ENCODE peak calls at places on chromosomes 5 and 9, in five cellular contexts. One of them, this sample, is unnamed.

GRCh38 chr5:168670881-168671575 is 91.9 kb upstream of the PANK3 start:
- DNase-seq in hepatocyte: no peak
- DNase-seq in transverse colon: no peak
- DNase-seq in tibial nerve: no peak
- DNase-seq in PC-9: no peak
- DNase-seq in this sample: no peak

GRCh38 chr5:30581198-30581925 is 612.1 kb upstream of the CDH6 start:
- DNase-seq in PC-9: no peak
- DNase-seq in tibial nerve: no peak
- DNase-seq in hepatocyte: no peak
- DNase-seq in transverse colon: no peak
- DNase-seq in this sample: no peak

GRCh38 chr9:76634356-76635054 is 129.7 kb upstream of the PCA3 start:
- DNase-seq in PC-9: no peak
- DNase-seq in tibial nerve: no peak
- DNase-seq in hepatocyte: peak
- DNase-seq in transverse colon: no peak
- DNase-seq in this sample: no peak

GRCh38 chr5:74372502-74373445 is 267.8 kb downstream of the ENC1 start:
- DNase-seq in PC-9: no peak
- DNase-seq in tibial nerve: no peak
- DNase-seq in transverse colon: no peak
- DNase-seq in hepatocyte: no peak
- DNase-seq in this sample: no peak

GRCh38 chr9:137748311-137748710 is 129.3 kb upstream of the CACNA1B start:
- DNase-seq in tibial nerve: no peak
- DNase-seq in hepatocyte: no peak
- DNase-seq in transverse colon: no peak
- DNase-seq in PC-9: no peak
- DNase-seq in this sample: no peak

GRCh38 chr9:98881836-98882568 is 61.7 kb upstream of the COL15A1 start:
- DNase-seq in transverse colon: no peak
- DNase-seq in PC-9: no peak
- DNase-seq in tibial nerve: no peak
- DNase-seq in hepatocyte: no peak
- DNase-seq in this sample: no peak

GRCh38 chr9:124282442-124283231 is 24.9 kb downstream of the NEK6 start:
- DNase-seq in PC-9: no peak
- DNase-seq in transverse colon: peak
- DNase-seq in hepatocyte: peak
- DNase-seq in tibial nerve: peak
- DNase-seq in this sample: peak

GRCh38 chr9:114434878-114435311 is 47.1 kb upstream of the AKNA start:
- DNase-seq in hepatocyte: peak
- DNase-seq in tibial nerve: no peak
- DNase-seq in transverse colon: no peak
- DNase-seq in PC-9: peak
- DNase-seq in this sample: no peak

GRCh38 chr9:127917603-127918002 is 762 bp upstream of the ST6GALNAC4 start:
- DNase-seq in tibial nerve: no peak
- DNase-seq in transverse colon: peak
- DNase-seq in PC-9: no peak
- DNase-seq in hepatocyte: no peak
- DNase-seq in this sample: no peak

GRCh38 chr9:3676766-3677165 is 151.0 kb upstream of the RFX3 start:
- DNase-seq in PC-9: no peak
- DNase-seq in hepatocyte: no peak
- DNase-seq in tibial nerve: no peak
- DNase-seq in transverse colon: no peak
- DNase-seq in this sample: no peak

GRCh38 chr5:143052967-143053682 is 282.9 kb downstream of the ARHGAP26 start:
- DNase-seq in PC-9: no peak
- DNase-seq in tibial nerve: no peak
- DNase-seq in transverse colon: no peak
- DNase-seq in hepatocyte: no peak
- DNase-seq in this sample: no peak

GRCh38 chr5:178667109-178667508 is 40.3 kb upstream of the CLK4 start:
- DNase-seq in PC-9: no peak
- DNase-seq in transverse colon: no peak
- DNase-seq in hepatocyte: peak
- DNase-seq in tibial nerve: no peak
- DNase-seq in this sample: no peak

GRCh38 chr5:158843305-158843704 is 256.4 kb downstream of the EBF1 start:
- DNase-seq in hepatocyte: no peak
- DNase-seq in PC-9: no peak
- DNase-seq in tibial nerve: no peak
- DNase-seq in transverse colon: no peak
- DNase-seq in this sample: no peak

GRCh38 chr9:113912816-113913215 is 36.7 kb downstream of the ZNF618 start:
- DNase-seq in transverse colon: no peak
- DNase-seq in tibial nerve: no peak
- DNase-seq in hepatocyte: peak
- DNase-seq in PC-9: no peak
- DNase-seq in this sample: no peak

GRCh38 chr5:93580387-93581100 is 475 bp downstream of the NR2F1-AS1 start:
- DNase-seq in PC-9: peak
- DNase-seq in transverse colon: no peak
- DNase-seq in tibial nerve: no peak
- DNase-seq in hepatocyte: no peak
- DNase-seq in this sample: peak

GRCh38 chr5:93583799-93584530 is 943 bp downstream of the NR2F1 start:
- DNase-seq in PC-9: peak
- DNase-seq in hepatocyte: peak
- DNase-seq in transverse colon: no peak
- DNase-seq in tibial nerve: no peak
- DNase-seq in this sample: no peak

GRCh38 chr5:93582677-93583524 is at the start of gene NR2F1:
- DNase-seq in transverse colon: peak
- DNase-seq in hepatocyte: peak
- DNase-seq in PC-9: peak
- DNase-seq in tibial nerve: peak
- DNase-seq in this sample: no peak

GRCh38 chr5:93583525-93583798 is 440 bp downstream of the NR2F1 start:
- DNase-seq in transverse colon: no peak
- DNase-seq in hepatocyte: no peak
- DNase-seq in PC-9: no peak
- DNase-seq in tibial nerve: no peak
- DNase-seq in this sample: no peak

DNA sequence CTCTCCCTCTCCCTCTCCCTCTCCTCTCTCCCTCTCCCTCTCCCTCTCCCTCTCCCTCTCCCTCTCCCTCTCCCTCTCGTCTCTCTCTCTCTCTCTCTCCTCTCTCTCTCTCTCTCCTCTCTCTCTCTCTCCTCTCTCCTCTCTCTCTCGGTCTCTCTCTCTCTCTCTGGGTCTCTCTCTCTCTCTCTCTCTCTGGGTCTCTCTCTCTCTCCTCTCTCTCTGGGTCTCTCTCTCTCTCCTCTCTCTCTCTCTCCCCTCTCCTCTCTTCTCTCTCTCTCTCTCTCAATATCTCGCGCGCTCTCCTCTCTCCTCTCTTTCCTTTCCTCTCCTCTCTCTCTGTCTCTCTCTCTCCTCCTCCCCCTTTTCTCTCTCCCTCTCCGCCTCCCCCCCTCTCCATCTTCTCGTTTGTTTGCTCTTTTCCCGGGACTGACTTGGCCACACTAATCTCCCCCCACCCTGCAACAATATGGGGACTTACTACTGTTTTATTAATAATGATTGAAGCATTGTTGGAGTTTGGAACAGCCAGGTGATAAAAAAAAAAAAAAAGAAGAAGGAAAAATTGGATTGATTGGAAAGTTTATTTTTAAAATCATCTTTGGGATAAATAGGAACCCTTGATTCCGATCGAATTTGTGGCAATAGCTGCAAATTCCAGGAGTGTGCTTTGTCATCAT is 857 bp upstream of the NR2F1-AS1 start:
- DNase-seq in tibial nerve: no peak
- DNase-seq in transverse colon: no peak
- DNase-seq in PC-9: peak
- DNase-seq in hepatocyte: no peak
- DNase-seq in this sample: no peak
- H3K4me3 ChIP-seq in tibial nerve: peak
- H3K4me3 ChIP-seq in transverse colon: no peak
- H3K4me3 ChIP-seq in PC-9: peak
- H3K4me3 ChIP-seq in hepatocyte: peak
- H3K4me3 ChIP-seq in this sample: peak

GRCh38 chr5:33793836-33794549 is 97.8 kb downstream of the ADAMTS12 start:
- DNase-seq in tibial nerve: no peak
- DNase-seq in PC-9: no peak
- DNase-seq in hepatocyte: no peak
- DNase-seq in transverse colon: no peak
- DNase-seq in this sample: no peak

GRCh38 chr5:33792559-33792958 is 99.2 kb downstream of the ADAMTS12 start:
- DNase-seq in transverse colon: no peak
- DNase-seq in hepatocyte: no peak
- DNase-seq in tibial nerve: no peak
- DNase-seq in PC-9: no peak
- DNase-seq in this sample: no peak

GRCh38 chr5:33785571-33785970 is 106.2 kb downstream of the ADAMTS12 start:
- DNase-seq in PC-9: no peak
- DNase-seq in transverse colon: no peak
- DNase-seq in tibial nerve: no peak
- DNase-seq in hepatocyte: no peak
- DNase-seq in this sample: no peak

GRCh38 chr5:33788922-33789321 is 102.9 kb downstream of the ADAMTS12 start:
- DNase-seq in tibial nerve: no peak
- DNase-seq in PC-9: no peak
- DNase-seq in hepatocyte: no peak
- DNase-seq in transverse colon: no peak
- DNase-seq in this sample: no peak

GRCh38 chr5:33789558-33789957 is 102.2 kb downstream of the ADAMTS12 start:
- DNase-seq in PC-9: no peak
- DNase-seq in tibial nerve: no peak
- DNase-seq in transverse colon: no peak
- DNase-seq in hepatocyte: no peak
- DNase-seq in this sample: no peak
- H3K27ac ChIP-seq in PC-9: peak
- H3K27ac ChIP-seq in tibial nerve: no peak
- H3K27ac ChIP-seq in transverse colon: no peak
- H3K27ac ChIP-seq in hepatocyte: no peak
- H3K27ac ChIP-seq in this sample: peak

GRCh38 chr5:61318374-61318773 is 13.7 kb upstream of the ZSWIM6 start:
- DNase-seq in transverse colon: no peak
- DNase-seq in tibial nerve: no peak
- DNase-seq in hepatocyte: no peak
- DNase-seq in PC-9: no peak
- DNase-seq in this sample: no peak
- H3K4me3 ChIP-seq in transverse colon: no peak
- H3K4me3 ChIP-seq in tibial nerve: no peak
- H3K4me3 ChIP-seq in hepatocyte: no peak
- H3K4me3 ChIP-seq in PC-9: no peak
- H3K4me3 ChIP-seq in this sample: no peak

GRCh38 chr9:136367296-136368145 is 4.0 kb upstream of the DNLZ start:
- DNase-seq in tibial nerve: no peak
- DNase-seq in transverse colon: no peak
- DNase-seq in PC-9: no peak
- DNase-seq in hepatocyte: no peak
- DNase-seq in this sample: no peak

GRCh38 chr9:136368190-136368589 is 4.6 kb upstream of the DNLZ start:
- DNase-seq in PC-9: no peak
- DNase-seq in hepatocyte: no peak
- DNase-seq in transverse colon: no peak
- DNase-seq in tibial nerve: no peak
- DNase-seq in this sample: no peak

GRCh38 chr9:136365775-136366223 is 2.3 kb upstream of the DNLZ start:
- DNase-seq in PC-9: no peak
- DNase-seq in tibial nerve: peak
- DNase-seq in hepatocyte: no peak
- DNase-seq in transverse colon: no peak
- DNase-seq in this sample: no peak

GRCh38 chr9:136364942-136365774 is 1.6 kb upstream of the DNLZ start:
- DNase-seq in hepatocyte: no peak
- DNase-seq in transverse colon: no peak
- DNase-seq in tibial nerve: no peak
- DNase-seq in PC-9: no peak
- DNase-seq in this sample: no peak

GRCh38 chr9:136366826-136367225 is 3.3 kb upstream of the DNLZ start:
- DNase-seq in transverse colon: no peak
- DNase-seq in PC-9: no peak
- DNase-seq in tibial nerve: no peak
- DNase-seq in hepatocyte: no peak
- DNase-seq in this sample: no peak
- H3K27ac ChIP-seq in transverse colon: no peak
- H3K27ac ChIP-seq in PC-9: no peak
- H3K27ac ChIP-seq in tibial nerve: no peak
- H3K27ac ChIP-seq in hepatocyte: no peak
- H3K27ac ChIP-seq in this sample: no peak

This sample was measured in heart left ventricle.